ENCODE peak calls at places on chromosomes 3 and 15, in four cellular contexts. One of them, this sample, is unnamed.
A peak's percentile ranks its signal among the peaks of the same experiment; 100 is the strongest.

GRCh38 chr3:143875566-143875965 is 27.3 kb upstream of the SLC9A9 start:
- DNase-seq in heart left ventricle: no peak
- DNase-seq in prostate gland: no peak
- DNase-seq in sigmoid colon: no peak
- DNase-seq in this sample: no peak

GRCh38 chr15:27806396-27806795 is 292.7 kb downstream of the OCA2 start:
- DNase-seq in sigmoid colon: no peak
- DNase-seq in heart left ventricle: no peak
- DNase-seq in prostate gland: no peak
- DNase-seq in this sample: no peak

GRCh38 chr15:73965094-73965729 is 26.9 kb downstream of the STOML1 start:
- DNase-seq in heart left ventricle: peak; percentile 17
- DNase-seq in prostate gland: no peak
- DNase-seq in sigmoid colon: peak; percentile 62
- DNase-seq in this sample: no peak

GRCh38 chr3:99817047-99817436 is 620 bp upstream of the CMSS1 start:
- DNase-seq in sigmoid colon: peak; percentile 66
- DNase-seq in heart left ventricle: no peak
- DNase-seq in prostate gland: peak; percentile 24
- DNase-seq in this sample: no peak

GRCh38 chr3:131147534-131147933 is 120.9 kb downstream of the NEK11 start:
- DNase-seq in sigmoid colon: no peak
- DNase-seq in prostate gland: no peak
- DNase-seq in heart left ventricle: no peak
- DNase-seq in this sample: no peak

GRCh38 chr15:50164458-50164857 is 17.5 kb upstream of the SLC27A2 start:
- DNase-seq in heart left ventricle: no peak
- DNase-seq in sigmoid colon: no peak
- DNase-seq in prostate gland: no peak
- DNase-seq in this sample: peak; percentile 49

GRCh38 chr15:33064878-33065277 is 129.6 kb downstream of the FMN1 start:
- DNase-seq in prostate gland: no peak
- DNase-seq in sigmoid colon: no peak
- DNase-seq in heart left ventricle: no peak
- DNase-seq in this sample: no peak

GRCh38 chr15:55824857-55825613 is 82.1 kb upstream of the PRTG start:
- DNase-seq in prostate gland: no peak
- DNase-seq in heart left ventricle: no peak
- DNase-seq in sigmoid colon: no peak
- DNase-seq in this sample: no peak

GRCh38 chr15:74835312-74835823 is 7.6 kb downstream of the ULK3 start:
- DNase-seq in heart left ventricle: peak; percentile 44
- DNase-seq in prostate gland: peak; percentile 50
- DNase-seq in sigmoid colon: no peak
- DNase-seq in this sample: peak; percentile 67

GRCh38 chr3:45218578-45219390 is 7.3 kb downstream of the TMEM158 start:
- DNase-seq in prostate gland: no peak
- DNase-seq in heart left ventricle: no peak
- DNase-seq in sigmoid colon: no peak
- DNase-seq in this sample: no peak

GRCh38 chr15:77738441-77739437 is 106.0 kb upstream of the LINGO1 start:
- DNase-seq in sigmoid colon: no peak
- DNase-seq in prostate gland: no peak
- DNase-seq in heart left ventricle: no peak
- DNase-seq in this sample: no peak

GRCh38 chr15:77734306-77734705 is 101.6 kb upstream of the LINGO1 start:
- DNase-seq in sigmoid colon: no peak
- DNase-seq in heart left ventricle: no peak
- DNase-seq in prostate gland: no peak
- DNase-seq in this sample: no peak

GRCh38 chr15:77739591-77740378 is 107.1 kb upstream of the LINGO1 start:
- DNase-seq in heart left ventricle: no peak
- DNase-seq in prostate gland: no peak
- DNase-seq in sigmoid colon: no peak
- DNase-seq in this sample: no peak

GRCh38 chr15:77737238-77738037 is 104.7 kb upstream of the LINGO1 start:
- DNase-seq in prostate gland: no peak
- DNase-seq in sigmoid colon: no peak
- DNase-seq in heart left ventricle: no peak
- DNase-seq in this sample: no peak

DNA sequence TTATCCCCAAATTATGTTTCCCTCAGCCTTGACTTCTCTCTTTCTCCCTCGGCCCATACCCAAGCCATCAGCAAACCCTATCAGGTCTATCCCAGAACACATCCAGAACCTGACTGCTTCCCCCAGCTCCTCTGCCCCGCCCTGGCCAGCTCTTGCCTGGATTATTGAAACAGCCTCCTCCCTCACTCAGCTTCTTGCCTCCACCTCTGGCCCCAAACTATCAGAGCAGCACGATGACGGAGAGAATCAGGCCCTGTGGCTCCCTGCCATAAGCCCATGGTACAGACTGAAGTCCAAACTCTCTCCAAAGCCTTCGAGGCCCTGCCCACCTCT is 105.3 kb upstream of the LINGO1 start:
- DNase-seq in sigmoid colon: no peak
- DNase-seq in prostate gland: no peak
- DNase-seq in heart left ventricle: no peak
- DNase-seq in this sample: no peak
- H3K27ac ChIP-seq in sigmoid colon: no peak overlapping the region
- H3K27ac ChIP-seq in prostate gland: no peak overlapping the region
- H3K27ac ChIP-seq in heart left ventricle: no peak overlapping the region
- H3K27ac ChIP-seq in this sample: no peak overlapping the region

GRCh38 chr3:52230461-52230860 is 5.0 kb upstream of the TLR9 start:
- DNase-seq in heart left ventricle: no peak
- DNase-seq in sigmoid colon: no peak
- DNase-seq in prostate gland: no peak
- DNase-seq in this sample: no peak

GRCh38 chr3:52232279-52233107 is 6.5 kb downstream of the TWF2 start:
- DNase-seq in heart left ventricle: no peak
- DNase-seq in prostate gland: no peak
- DNase-seq in sigmoid colon: no peak
- DNase-seq in this sample: no peak

GRCh38 chr3:52233108-52233591 is 5.8 kb downstream of the TWF2 start:
- DNase-seq in sigmoid colon: no peak
- DNase-seq in heart left ventricle: no peak
- DNase-seq in prostate gland: no peak
- DNase-seq in this sample: no peak

GRCh38 chr3:52230889-52231499 is 5.5 kb upstream of the TLR9 start:
- DNase-seq in sigmoid colon: no peak
- DNase-seq in heart left ventricle: no peak
- DNase-seq in prostate gland: no peak
- DNase-seq in this sample: no peak

GRCh38 chr3:52231502-52232278 is 6.2 kb upstream of the TLR9 start:
- DNase-seq in heart left ventricle: peak; percentile 76
- DNase-seq in sigmoid colon: no peak
- DNase-seq in prostate gland: peak; percentile 60
- DNase-seq in this sample: peak; percentile 94
- H3K4me1 ChIP-seq in heart left ventricle: peaks cover 43% of the 10 kb centered on the region
- H3K4me1 ChIP-seq in sigmoid colon: peaks cover 41% of the 10 kb centered on the region
- H3K4me1 ChIP-seq in prostate gland: peaks cover 4% of the 10 kb centered on the region
- H3K4me1 ChIP-seq in this sample: no peaks in the 10 kb centered on the region

GRCh38 chr3:135965129-135965505 is 411 bp upstream of the PPP2R3A start:
- DNase-seq in prostate gland: no peak
- DNase-seq in sigmoid colon: no peak
- DNase-seq in heart left ventricle: no peak
- DNase-seq in this sample: no peak
- H3K27ac ChIP-seq in prostate gland: peak overlapping the region; percentile 93
- H3K27ac ChIP-seq in sigmoid colon: peak overlapping the region; percentile 95
- H3K27ac ChIP-seq in heart left ventricle: peak overlapping the region; percentile 98
- H3K27ac ChIP-seq in this sample: no peak overlapping the region

GRCh38 chr3:163924600-163924999 is 1153.7 kb downstream of the SI start:
- DNase-seq in prostate gland: no peak
- DNase-seq in sigmoid colon: no peak
- DNase-seq in heart left ventricle: no peak
- DNase-seq in this sample: no peak

DNA sequence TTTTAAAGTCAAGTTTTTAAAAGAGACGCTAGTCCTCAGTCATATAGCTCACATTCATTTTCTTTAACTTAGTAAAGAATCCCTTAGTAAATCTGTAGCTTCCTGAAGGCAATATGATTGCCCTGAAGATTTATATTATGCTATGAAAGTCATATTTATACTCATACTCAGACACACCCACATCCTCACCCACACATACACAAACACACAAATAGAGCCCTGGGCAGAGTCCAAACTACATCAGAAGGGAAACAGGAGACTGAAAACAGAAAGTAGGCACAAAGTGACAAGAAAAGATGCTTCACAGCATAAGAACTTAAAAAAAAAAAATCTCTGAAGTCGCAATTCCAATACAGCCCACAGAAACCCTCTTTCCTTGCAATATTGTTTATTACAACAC is 1149.0 kb downstream of the SI start:
- DNase-seq in sigmoid colon: no peak
- DNase-seq in heart left ventricle: no peak
- DNase-seq in prostate gland: no peak
- DNase-seq in this sample: no peak
- H3K4me1 ChIP-seq in sigmoid colon: no peaks in the 10 kb centered on the region
- H3K4me1 ChIP-seq in heart left ventricle: no peaks in the 10 kb centered on the region
- H3K4me1 ChIP-seq in prostate gland: no peaks in the 10 kb centered on the region
- H3K4me1 ChIP-seq in this sample: no peaks in the 10 kb centered on the region

DNA sequence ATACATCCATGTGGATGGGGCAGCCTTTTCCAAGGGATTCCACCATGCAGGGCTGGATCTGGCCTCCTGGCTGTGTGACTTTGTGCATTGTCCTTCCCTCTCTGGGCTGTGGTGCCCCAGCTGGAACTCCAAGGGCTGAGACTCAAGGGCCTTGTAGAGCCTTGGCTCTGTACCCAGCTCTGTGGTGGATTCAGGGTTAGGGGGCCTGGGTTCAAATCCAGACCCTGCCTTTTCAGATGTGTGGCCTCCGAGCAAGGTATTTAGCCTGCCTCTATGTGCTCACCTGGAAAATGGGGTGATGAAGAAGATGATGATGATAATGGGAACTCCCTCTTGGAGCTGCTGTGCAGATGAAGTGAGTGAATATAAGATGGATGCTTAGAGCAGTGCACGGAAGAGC is 161.9 kb downstream of the WNT7A start:
- DNase-seq in sigmoid colon: peak; percentile 28
- DNase-seq in heart left ventricle: peak; percentile 4
- DNase-seq in prostate gland: no peak
- DNase-seq in this sample: peak; percentile 19
- H3K27ac ChIP-seq in sigmoid colon: no peak overlapping the region
- H3K27ac ChIP-seq in heart left ventricle: no peak overlapping the region
- H3K27ac ChIP-seq in prostate gland: no peak overlapping the region
- H3K27ac ChIP-seq in this sample: no peak overlapping the region

DNA sequence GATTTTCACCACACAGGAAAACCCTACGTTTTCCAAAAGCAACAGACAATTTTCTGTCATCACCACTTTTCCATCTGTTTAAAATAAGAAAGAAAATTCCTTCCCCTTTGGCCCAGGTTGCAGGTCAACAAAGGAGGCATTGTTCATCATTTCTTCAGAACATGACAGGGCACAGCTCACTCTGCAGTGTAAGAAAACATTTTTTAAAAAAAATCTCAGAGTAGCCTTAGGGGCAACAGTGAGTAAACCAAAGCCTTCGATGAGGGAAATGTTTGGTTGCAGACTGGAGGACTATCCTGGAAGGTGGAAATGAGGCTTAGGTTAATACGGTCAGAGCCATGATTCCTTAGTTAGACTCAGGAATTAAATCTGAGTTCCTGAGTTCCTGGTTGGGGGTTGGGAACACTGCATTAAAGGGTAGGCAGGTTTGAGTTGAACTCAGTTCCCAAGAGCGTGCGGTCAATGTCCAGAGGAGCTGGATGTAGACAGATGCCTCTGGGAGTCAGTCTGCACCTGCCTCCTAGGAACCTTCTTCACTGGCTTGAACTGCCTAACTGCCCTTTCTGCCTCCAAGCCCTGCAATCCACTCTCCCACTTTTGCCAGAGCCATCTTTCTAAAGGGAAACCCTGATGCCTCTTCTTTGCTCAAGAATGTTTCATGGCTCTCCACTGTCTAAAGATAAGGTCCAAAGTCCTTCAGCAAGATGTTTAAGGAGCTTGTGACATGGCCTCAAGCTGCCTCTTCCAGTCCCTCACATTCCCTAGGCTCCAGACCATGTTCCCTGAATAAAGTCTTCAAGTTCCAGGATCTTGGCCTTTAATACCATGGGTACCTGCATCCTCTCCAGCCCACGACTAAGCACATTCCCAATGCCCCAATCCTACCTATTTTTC is 3.2 kb upstream of the HES1 start:
- DNase-seq in heart left ventricle: no peak
- DNase-seq in prostate gland: no peak
- DNase-seq in sigmoid colon: peak; percentile 46
- DNase-seq in this sample: no peak
- H3K4me1 ChIP-seq in heart left ventricle: peaks cover 54% of the 10 kb centered on the region
- H3K4me1 ChIP-seq in prostate gland: peaks cover 4% of the 10 kb centered on the region
- H3K4me1 ChIP-seq in sigmoid colon: peaks cover 61% of the 10 kb centered on the region
- H3K4me1 ChIP-seq in this sample: peaks cover 5% of the 10 kb centered on the region